ENCODE peak calls at places on chromosome 19, in four cellular contexts. One of them, this sample, is unnamed.

GRCh38 chr19:49387936-49388372 is at the start of gene KASH5:
- DNase-seq in HAP-1: no peak
- DNase-seq in K562: peak; percentile 86
- DNase-seq in CD8-positive, alpha-beta memory T cell: peak; percentile 86
- DNase-seq in this sample: peak; percentile 55

GRCh38 chr19:29129148-29129547 is 83.8 kb downstream of the UQCRFS1 start:
- DNase-seq in CD8-positive, alpha-beta memory T cell: no peak
- DNase-seq in K562: no peak
- DNase-seq in HAP-1: no peak
- DNase-seq in this sample: no peak

GRCh38 chr19:24069907-24070657 is 16.9 kb upstream of the ZNF254 start:
- DNase-seq in K562: no peak
- DNase-seq in CD8-positive, alpha-beta memory T cell: no peak
- DNase-seq in HAP-1: no peak
- DNase-seq in this sample: no peak

GRCh38 chr19:46480409-46480808 is 9.0 kb upstream of the PNMA8A start:
- DNase-seq in CD8-positive, alpha-beta memory T cell: no peak
- DNase-seq in K562: no peak
- DNase-seq in HAP-1: peak; percentile 49
- DNase-seq in this sample: no peak

GRCh38 chr19:7628589-7629311 is 595 bp downstream of the XAB2 start:
- DNase-seq in CD8-positive, alpha-beta memory T cell: no peak
- DNase-seq in K562: no peak
- DNase-seq in HAP-1: no peak
- DNase-seq in this sample: no peak

GRCh38 chr19:27705896-27706295 is 1507.1 kb downstream of the UQCRFS1 start:
- DNase-seq in HAP-1: no peak
- DNase-seq in CD8-positive, alpha-beta memory T cell: no peak
- DNase-seq in K562: no peak
- DNase-seq in this sample: no peak

GRCh38 chr19:10468133-10468532 is 35.0 kb downstream of the KEAP1 start:
- DNase-seq in HAP-1: no peak
- DNase-seq in K562: no peak
- DNase-seq in CD8-positive, alpha-beta memory T cell: no peak
- DNase-seq in this sample: peak; percentile 80

GRCh38 chr19:56146904-56147303 is 5.8 kb downstream of the ZNF444 start:
- DNase-seq in K562: no peak
- DNase-seq in CD8-positive, alpha-beta memory T cell: no peak
- DNase-seq in HAP-1: no peak
- DNase-seq in this sample: no peak

GRCh38 chr19:55820037-55820436 is 11.8 kb downstream of the NLRP11 start:
- DNase-seq in CD8-positive, alpha-beta memory T cell: no peak
- DNase-seq in HAP-1: no peak
- DNase-seq in K562: no peak
- DNase-seq in this sample: no peak

DNA sequence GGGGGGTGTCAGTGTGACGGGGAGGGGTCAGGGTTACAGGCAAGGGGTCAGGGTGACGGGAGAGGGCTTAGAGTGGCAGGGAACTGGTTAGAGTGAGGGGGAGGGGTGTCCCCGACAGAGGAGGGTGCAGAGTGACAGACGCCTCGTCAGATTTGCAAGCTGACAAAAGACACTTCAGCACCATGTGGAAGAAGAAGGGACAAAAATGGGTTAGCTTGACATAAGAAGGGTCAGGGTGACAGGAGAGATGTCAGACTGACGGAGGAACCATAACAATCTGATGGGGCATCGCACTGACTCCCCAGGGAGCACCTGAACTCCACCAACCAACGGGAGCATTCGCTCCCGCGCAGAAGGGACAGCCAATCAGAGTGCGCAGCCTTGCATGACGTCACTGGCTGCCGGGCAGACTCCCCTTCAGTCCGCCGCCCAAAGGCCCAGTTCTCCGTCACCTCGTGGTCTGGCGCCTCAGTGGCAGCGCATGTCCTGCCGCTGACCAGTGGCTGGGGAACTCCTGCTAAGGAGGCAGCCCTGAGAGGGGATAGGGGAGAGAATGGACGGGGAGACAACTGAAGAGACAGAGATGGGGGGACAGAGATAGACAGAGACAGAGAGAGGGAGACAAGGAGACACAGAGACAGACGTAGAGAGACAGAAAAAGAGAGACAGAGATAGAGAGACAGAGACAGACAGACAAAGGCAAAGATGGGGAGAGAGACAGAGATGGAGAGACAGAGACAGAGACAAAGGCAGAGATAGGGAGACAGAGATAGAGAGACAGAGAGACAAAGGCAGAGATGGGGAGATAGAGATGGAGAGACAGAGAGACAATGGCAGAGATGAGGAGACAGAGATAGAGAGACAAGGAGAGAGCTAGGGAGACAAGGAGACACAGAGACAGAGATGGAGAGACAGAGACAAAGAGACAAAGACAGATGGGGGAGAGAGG is 30.2 kb downstream of the C19orf81 start:
- DNase-seq in HAP-1: peak; percentile 88
- DNase-seq in K562: peak; percentile 99
- DNase-seq in CD8-positive, alpha-beta memory T cell: peak; percentile 72
- DNase-seq in this sample: peak; percentile 97
- H3K4me3 ChIP-seq in HAP-1: no peak overlapping the region
- H3K4me3 ChIP-seq in K562: no peak overlapping the region
- H3K4me3 ChIP-seq in CD8-positive, alpha-beta memory T cell: no peak overlapping the region
- H3K4me3 ChIP-seq in this sample: no peak overlapping the region

GRCh38 chr19:1863638-1864479 is 480 bp upstream of the KLF16 start:
- DNase-seq in HAP-1: peak; percentile 96
- DNase-seq in CD8-positive, alpha-beta memory T cell: peak; percentile 94
- DNase-seq in K562: peak; percentile 94
- DNase-seq in this sample: peak; percentile 100

GRCh38 chr19:1865172-1866010 is 2.0 kb upstream of the KLF16 start:
- DNase-seq in CD8-positive, alpha-beta memory T cell: no peak
- DNase-seq in K562: no peak
- DNase-seq in HAP-1: no peak
- DNase-seq in this sample: no peak

GRCh38 chr19:1863308-1863637 is at the start of gene KLF16:
- DNase-seq in K562: no peak
- DNase-seq in HAP-1: no peak
- DNase-seq in CD8-positive, alpha-beta memory T cell: no peak
- DNase-seq in this sample: no peak

GRCh38 chr19:1862424-1863307 is 713 bp downstream of the KLF16 start:
- DNase-seq in HAP-1: peak; percentile 69
- DNase-seq in K562: peak; percentile 78
- DNase-seq in CD8-positive, alpha-beta memory T cell: peak; percentile 72
- DNase-seq in this sample: peak; percentile 91

GRCh38 chr19:1864480-1865171 is 1.2 kb upstream of the KLF16 start:
- DNase-seq in HAP-1: peak; percentile 89
- DNase-seq in K562: peak; percentile 81
- DNase-seq in CD8-positive, alpha-beta memory T cell: peak; percentile 41
- DNase-seq in this sample: peak; percentile 97
- H3K36me3 ChIP-seq in HAP-1: no peaks in the 10 kb centered on the region
- H3K36me3 ChIP-seq in K562: no peaks in the 10 kb centered on the region
- H3K36me3 ChIP-seq in CD8-positive, alpha-beta memory T cell: no peaks in the 10 kb centered on the region
- H3K36me3 ChIP-seq in this sample: no peaks in the 10 kb centered on the region

DNA sequence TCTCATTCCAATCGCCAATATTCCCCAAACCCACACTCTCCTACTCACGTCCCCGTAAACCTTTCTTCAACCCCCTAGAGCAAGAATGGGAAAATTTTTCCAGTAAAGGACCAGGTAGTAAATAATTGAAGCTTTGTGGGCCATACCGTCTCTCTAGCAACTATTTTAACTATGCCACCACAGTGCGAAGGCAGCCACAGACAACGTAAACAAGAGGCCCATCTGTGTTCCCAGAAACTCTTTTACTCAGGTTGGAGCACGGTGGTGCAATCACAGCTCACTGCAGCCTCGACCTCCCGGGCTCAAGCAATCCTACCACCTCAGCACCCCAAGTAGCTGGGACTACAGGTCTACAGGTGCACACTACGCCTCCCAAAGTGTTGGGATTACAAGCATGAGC is 3.0 kb downstream of the DPRX start:
- DNase-seq in K562: no peak
- DNase-seq in CD8-positive, alpha-beta memory T cell: no peak
- DNase-seq in HAP-1: no peak
- DNase-seq in this sample: no peak
- H3K27me3 ChIP-seq in K562: peaks cover 37% of the 10 kb centered on the region
- H3K27me3 ChIP-seq in CD8-positive, alpha-beta memory T cell: no peaks in the 10 kb centered on the region
- H3K27me3 ChIP-seq in HAP-1: no peaks in the 10 kb centered on the region
- H3K27me3 ChIP-seq in this sample: no peaks in the 10 kb centered on the region

GRCh38 chr19:33472696-33473624 is 48.6 kb downstream of the PEPD start:
- DNase-seq in HAP-1: no peak
- DNase-seq in CD8-positive, alpha-beta memory T cell: no peak
- DNase-seq in K562: no peak
- DNase-seq in this sample: no peak
- H3K4me3 ChIP-seq in HAP-1: no peak overlapping the region
- H3K4me3 ChIP-seq in CD8-positive, alpha-beta memory T cell: no peak overlapping the region
- H3K4me3 ChIP-seq in K562: no peak overlapping the region
- H3K4me3 ChIP-seq in this sample: no peak overlapping the region

This sample was measured in H7.